ENCODE peak calls at places on chromosomes 4 and X, in five cellular contexts. T is sciatic nerve; D is amygdala; O is heart left ventricle; R is activated naive CD4-positive, alpha-beta T cell. B is an unnamed sample.

GRCh38 chr4:156085073-156085472 is 131.4 kb upstream of the CTSO start:
- DNase-seq in D (no peak), T (no peak), O (no peak), R (no peak), B (no peak)

GRCh38 chrX:54357414-54358377 is at the start of gene WNK3:
- DNase-seq in R (no peak), D (peak), O (peak), T (peak), B (peak)

GRCh38 chrX:46577116-46578005 is 3.8 kb downstream of the CHST7 start:
- DNase-seq in R (no peak), D (no peak), O (no peak), T (no peak), B (no peak)

GRCh38 chrX:106284431-106285025 is 116.4 kb downstream of the PWWP3B start:
- DNase-seq in R (no peak), D (no peak), O (no peak), T (no peak), B (no peak)

GRCh38 chr4:182189107-182189878 is 53.9 kb upstream of the TENM3 start:
- DNase-seq in T (no peak), D (no peak), O (no peak), R (no peak), B (no peak)

GRCh38 chrX:115957862-115958490 is 212.6 kb upstream of the AGTR2 start:
- DNase-seq in O (no peak), R (no peak), D (no peak), T (no peak), B (no peak)

GRCh38 chr4:177107288-177107901 is 202.3 kb upstream of the NEIL3 start:
- DNase-seq in R (no peak), O (no peak), D (no peak), T (no peak), B (no peak)

GRCh38 chr4:10050171-10051120 is 29.1 kb upstream of the SLC2A9 start:
- DNase-seq in D (no peak), R (no peak), T (no peak), O (no peak), B (no peak)

GRCh38 chrX:44352739-44353138 is 9.3 kb upstream of the EFHC2 start:
- DNase-seq in T (no peak), O (no peak), R (no peak), D (no peak), B (no peak)

GRCh38 chrX:55593756-55594257 is 29.4 kb upstream of the FOXR2 start:
- DNase-seq in O (no peak), R (no peak), T (no peak), D (no peak), B (no peak)

GRCh38 chr4:29289118-29289517 is 1431.1 kb upstream of the PCDH7 start:
- DNase-seq in O (no peak), T (no peak), R (no peak), D (no peak), B (no peak)

B was measured in esophagus squamous epithelium.